ENCODE peak calls at places on chromosome 15, in six cellular contexts. One of them, this sample, is unnamed. For H3K4me1, the result is how much of the 10 kb centered on the place peaks cover.

GRCh38 chr15:86620113-86620512 is 540.4 kb downstream of the AGBL1 start:
- DNase-seq in psoas muscle: no peak
- DNase-seq in breast epithelium: no peak
- DNase-seq in thoracic aorta: no peak
- DNase-seq in sigmoid colon: no peak
- DNase-seq in DND-41: no peak
- DNase-seq in this sample: no peak

GRCh38 chr15:71586463-71586862 is 223.9 kb upstream of the NR2E3 start:
- DNase-seq in sigmoid colon: no peak
- DNase-seq in DND-41: no peak
- DNase-seq in breast epithelium: no peak
- DNase-seq in psoas muscle: no peak
- DNase-seq in thoracic aorta: no peak
- DNase-seq in this sample: no peak

GRCh38 chr15:38647683-38648082 is 83.1 kb upstream of the RASGRP1 start:
- DNase-seq in psoas muscle: no peak
- DNase-seq in breast epithelium: no peak
- DNase-seq in DND-41: no peak
- DNase-seq in sigmoid colon: no peak
- DNase-seq in thoracic aorta: no peak
- DNase-seq in this sample: no peak

GRCh38 chr15:38819343-38819858 is 254.8 kb upstream of the RASGRP1 start:
- DNase-seq in DND-41: no peak
- DNase-seq in thoracic aorta: no peak
- DNase-seq in sigmoid colon: no peak
- DNase-seq in psoas muscle: no peak
- DNase-seq in breast epithelium: no peak
- DNase-seq in this sample: no peak

GRCh38 chr15:57751177-57751800 is 44.8 kb downstream of the POLR2M start:
- DNase-seq in breast epithelium: no peak
- DNase-seq in sigmoid colon: no peak
- DNase-seq in DND-41: peak
- DNase-seq in psoas muscle: no peak
- DNase-seq in thoracic aorta: no peak
- DNase-seq in this sample: no peak

GRCh38 chr15:40930430-40931299 is 1.5 kb downstream of the DLL4 start:
- DNase-seq in DND-41: no peak
- DNase-seq in psoas muscle: peak
- DNase-seq in thoracic aorta: no peak
- DNase-seq in sigmoid colon: no peak
- DNase-seq in breast epithelium: no peak
- DNase-seq in this sample: no peak

GRCh38 chr15:71880276-71880675 is 69.9 kb downstream of the NR2E3 start:
- DNase-seq in thoracic aorta: no peak
- DNase-seq in DND-41: no peak
- DNase-seq in sigmoid colon: no peak
- DNase-seq in breast epithelium: no peak
- DNase-seq in psoas muscle: no peak
- DNase-seq in this sample: no peak

GRCh38 chr15:88375234-88375926 is 91.8 kb downstream of the MRPL46 start:
- DNase-seq in psoas muscle: no peak
- DNase-seq in sigmoid colon: no peak
- DNase-seq in DND-41: no peak
- DNase-seq in thoracic aorta: no peak
- DNase-seq in breast epithelium: no peak
- DNase-seq in this sample: no peak

GRCh38 chr15:99015677-99016568 is 8.3 kb upstream of the PGPEP1L start:
- DNase-seq in sigmoid colon: no peak
- DNase-seq in psoas muscle: no peak
- DNase-seq in thoracic aorta: no peak
- DNase-seq in breast epithelium: no peak
- DNase-seq in DND-41: peak
- DNase-seq in this sample: no peak

GRCh38 chr15:70469651-70470555 is 293.5 kb downstream of the UACA start:
- DNase-seq in psoas muscle: no peak
- DNase-seq in breast epithelium: peak
- DNase-seq in thoracic aorta: no peak
- DNase-seq in DND-41: no peak
- DNase-seq in sigmoid colon: no peak
- DNase-seq in this sample: no peak

GRCh38 chr15:88981244-88982215 is 68.4 kb upstream of the MFGE8 start:
- DNase-seq in psoas muscle: no peak
- DNase-seq in breast epithelium: no peak
- DNase-seq in thoracic aorta: no peak
- DNase-seq in sigmoid colon: no peak
- DNase-seq in DND-41: no peak
- DNase-seq in this sample: no peak

GRCh38 chr15:65460948-65461347 is 38.2 kb upstream of the IGDCC4 start:
- DNase-seq in breast epithelium: no peak
- DNase-seq in thoracic aorta: no peak
- DNase-seq in DND-41: no peak
- DNase-seq in sigmoid colon: no peak
- DNase-seq in psoas muscle: no peak
- DNase-seq in this sample: no peak

GRCh38 chr15:52040167-52040900 is 21.3 kb downstream of the MAPK6 start:
- DNase-seq in breast epithelium: no peak
- DNase-seq in DND-41: no peak
- DNase-seq in thoracic aorta: no peak
- DNase-seq in psoas muscle: no peak
- DNase-seq in sigmoid colon: no peak
- DNase-seq in this sample: no peak

GRCh38 chr15:90037510-90037860 is 36.4 kb downstream of the ZNF710 start:
- DNase-seq in DND-41: no peak
- DNase-seq in psoas muscle: no peak
- DNase-seq in sigmoid colon: no peak
- DNase-seq in breast epithelium: no peak
- DNase-seq in thoracic aorta: no peak
- DNase-seq in this sample: no peak

GRCh38 chr15:44734839-44735481 is 1.4 kb upstream of the TRIM69 start:
- DNase-seq in sigmoid colon: no peak
- DNase-seq in psoas muscle: no peak
- DNase-seq in breast epithelium: no peak
- DNase-seq in thoracic aorta: no peak
- DNase-seq in DND-41: no peak
- DNase-seq in this sample: no peak

GRCh38 chr15:77673801-77674317 is 41.1 kb upstream of the LINGO1 start:
- DNase-seq in sigmoid colon: no peak
- DNase-seq in thoracic aorta: no peak
- DNase-seq in breast epithelium: no peak
- DNase-seq in DND-41: no peak
- DNase-seq in psoas muscle: no peak
- DNase-seq in this sample: no peak

GRCh38 chr15:77672110-77672509 is 39.4 kb upstream of the LINGO1 start:
- DNase-seq in breast epithelium: no peak
- DNase-seq in DND-41: no peak
- DNase-seq in thoracic aorta: no peak
- DNase-seq in sigmoid colon: no peak
- DNase-seq in psoas muscle: no peak
- DNase-seq in this sample: no peak

GRCh38 chr15:77676569-77677375 is 44.1 kb upstream of the LINGO1 start:
- DNase-seq in breast epithelium: no peak
- DNase-seq in thoracic aorta: no peak
- DNase-seq in psoas muscle: no peak
- DNase-seq in sigmoid colon: no peak
- DNase-seq in DND-41: no peak
- DNase-seq in this sample: no peak

GRCh38 chr15:77674327-77674726 is 41.6 kb upstream of the LINGO1 start:
- DNase-seq in DND-41: no peak
- DNase-seq in breast epithelium: no peak
- DNase-seq in sigmoid colon: no peak
- DNase-seq in psoas muscle: no peak
- DNase-seq in thoracic aorta: no peak
- DNase-seq in this sample: no peak

DNA sequence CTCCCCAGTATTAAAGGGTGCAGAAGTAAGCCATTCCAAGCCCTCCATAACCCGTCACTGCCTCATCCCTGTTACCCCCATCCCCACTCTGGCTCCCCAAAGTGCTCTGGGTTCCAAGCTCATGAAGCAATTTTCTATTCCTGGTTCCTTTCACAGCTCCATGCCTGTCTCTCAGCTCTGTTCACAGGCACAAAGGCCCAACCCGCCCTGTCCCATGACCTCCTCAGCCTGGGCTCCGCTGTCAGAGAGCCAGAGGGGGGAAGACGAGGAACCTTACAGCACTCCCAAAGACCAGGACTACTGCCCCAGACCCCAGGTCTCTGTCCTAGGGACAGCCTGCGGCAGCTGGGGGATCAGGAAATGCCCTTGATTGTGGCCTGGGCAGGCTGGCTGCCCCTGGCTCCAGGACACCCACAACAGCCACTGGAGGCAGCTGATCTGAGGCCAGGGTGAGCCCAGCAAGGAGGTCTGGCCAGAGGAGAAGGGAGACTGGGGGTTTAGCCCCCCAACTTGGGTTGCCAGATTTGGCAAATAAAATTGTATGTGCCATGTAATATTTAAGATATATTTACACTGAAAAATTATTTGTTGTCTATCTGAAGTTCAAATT is 43.2 kb upstream of the LINGO1 start:
- DNase-seq in DND-41: no peak
- DNase-seq in sigmoid colon: no peak
- DNase-seq in psoas muscle: no peak
- DNase-seq in thoracic aorta: no peak
- DNase-seq in breast epithelium: no peak
- DNase-seq in this sample: no peak
- TF ChIP-seq CTCF in DND-41: no peak
- TF ChIP-seq CTCF in sigmoid colon: no peak
- TF ChIP-seq CTCF in psoas muscle: no peak
- TF ChIP-seq CTCF in thoracic aorta: no peak
- TF ChIP-seq CTCF in breast epithelium: no peak
- TF ChIP-seq CTCF in this sample: no peak

DNA sequence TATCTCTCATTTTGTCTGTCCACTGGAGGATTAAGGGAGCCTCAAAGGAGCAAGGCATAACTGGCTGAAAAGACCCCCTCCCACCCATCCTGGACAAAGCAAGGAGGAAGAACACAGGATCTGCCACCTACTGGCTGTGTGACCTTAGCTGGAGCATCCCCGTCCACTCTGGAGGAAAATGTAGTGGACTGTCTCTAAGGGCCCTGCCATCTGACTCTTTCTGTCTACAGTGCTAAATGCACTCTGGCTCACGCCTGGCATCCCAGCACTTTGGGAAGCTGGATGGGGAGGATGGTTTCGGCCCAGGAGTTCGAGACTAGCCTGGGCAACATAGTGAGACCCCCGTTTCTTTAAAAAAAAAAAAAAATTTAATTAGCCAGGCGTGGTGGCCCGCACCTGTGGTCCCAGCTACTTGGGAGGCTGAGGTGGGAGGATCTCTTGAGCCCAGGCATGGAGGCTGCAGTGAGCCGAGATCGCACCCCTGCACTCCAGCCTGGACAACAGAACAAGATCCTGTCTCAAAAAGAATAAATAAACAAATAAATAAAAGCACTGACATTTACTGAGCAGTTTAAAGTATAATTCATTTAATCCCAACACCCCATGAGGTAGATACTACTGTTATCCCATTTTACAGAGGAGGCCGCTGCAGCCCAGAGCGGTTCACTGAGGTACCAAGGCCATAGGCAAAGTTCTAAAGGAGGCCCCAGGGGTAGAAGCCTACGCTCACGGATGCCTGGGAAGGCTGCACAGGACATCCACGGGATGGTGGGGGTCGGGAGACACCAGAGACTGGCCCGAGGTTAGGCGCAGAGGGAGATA is 1.1 kb downstream of the TBC1D2B start:
- DNase-seq in thoracic aorta: no peak
- DNase-seq in breast epithelium: no peak
- DNase-seq in psoas muscle: no peak
- DNase-seq in DND-41: peak
- DNase-seq in sigmoid colon: peak
- DNase-seq in this sample: no peak
- H3K4me1 ChIP-seq in thoracic aorta: half or more
- H3K4me1 ChIP-seq in breast epithelium: under half
- H3K4me1 ChIP-seq in psoas muscle: under half
- H3K4me1 ChIP-seq in DND-41: under half
- H3K4me1 ChIP-seq in sigmoid colon: under half
- H3K4me1 ChIP-seq in this sample: under half

GRCh38 chr15:78830514-78831228 is 19.4 kb upstream of the ADAMTS7 start:
- DNase-seq in thoracic aorta: no peak
- DNase-seq in DND-41: no peak
- DNase-seq in breast epithelium: no peak
- DNase-seq in sigmoid colon: no peak
- DNase-seq in psoas muscle: no peak
- DNase-seq in this sample: no peak
- H3K4me3 ChIP-seq in thoracic aorta: no peak
- H3K4me3 ChIP-seq in DND-41: no peak
- H3K4me3 ChIP-seq in breast epithelium: peak
- H3K4me3 ChIP-seq in sigmoid colon: no peak
- H3K4me3 ChIP-seq in psoas muscle: no peak
- H3K4me3 ChIP-seq in this sample: no peak

GRCh38 chr15:69305933-69306568 is 7.3 kb downstream of the PAQR5 start:
- DNase-seq in thoracic aorta: no peak
- DNase-seq in breast epithelium: no peak
- DNase-seq in psoas muscle: no peak
- DNase-seq in DND-41: no peak
- DNase-seq in sigmoid colon: no peak
- DNase-seq in this sample: no peak

GRCh38 chr15:69304176-69304533 is 5.4 kb downstream of the PAQR5 start:
- DNase-seq in sigmoid colon: no peak
- DNase-seq in psoas muscle: no peak
- DNase-seq in breast epithelium: no peak
- DNase-seq in DND-41: no peak
- DNase-seq in thoracic aorta: no peak
- DNase-seq in this sample: no peak

GRCh38 chr15:69305204-69305931 is 6.7 kb downstream of the PAQR5 start:
- DNase-seq in sigmoid colon: no peak
- DNase-seq in thoracic aorta: peak
- DNase-seq in breast epithelium: no peak
- DNase-seq in psoas muscle: no peak
- DNase-seq in DND-41: no peak
- DNase-seq in this sample: no peak

GRCh38 chr15:69302929-69303328 is 4.2 kb downstream of the PAQR5 start:
- DNase-seq in psoas muscle: no peak
- DNase-seq in DND-41: no peak
- DNase-seq in thoracic aorta: no peak
- DNase-seq in breast epithelium: no peak
- DNase-seq in sigmoid colon: no peak
- DNase-seq in this sample: no peak

DNA sequence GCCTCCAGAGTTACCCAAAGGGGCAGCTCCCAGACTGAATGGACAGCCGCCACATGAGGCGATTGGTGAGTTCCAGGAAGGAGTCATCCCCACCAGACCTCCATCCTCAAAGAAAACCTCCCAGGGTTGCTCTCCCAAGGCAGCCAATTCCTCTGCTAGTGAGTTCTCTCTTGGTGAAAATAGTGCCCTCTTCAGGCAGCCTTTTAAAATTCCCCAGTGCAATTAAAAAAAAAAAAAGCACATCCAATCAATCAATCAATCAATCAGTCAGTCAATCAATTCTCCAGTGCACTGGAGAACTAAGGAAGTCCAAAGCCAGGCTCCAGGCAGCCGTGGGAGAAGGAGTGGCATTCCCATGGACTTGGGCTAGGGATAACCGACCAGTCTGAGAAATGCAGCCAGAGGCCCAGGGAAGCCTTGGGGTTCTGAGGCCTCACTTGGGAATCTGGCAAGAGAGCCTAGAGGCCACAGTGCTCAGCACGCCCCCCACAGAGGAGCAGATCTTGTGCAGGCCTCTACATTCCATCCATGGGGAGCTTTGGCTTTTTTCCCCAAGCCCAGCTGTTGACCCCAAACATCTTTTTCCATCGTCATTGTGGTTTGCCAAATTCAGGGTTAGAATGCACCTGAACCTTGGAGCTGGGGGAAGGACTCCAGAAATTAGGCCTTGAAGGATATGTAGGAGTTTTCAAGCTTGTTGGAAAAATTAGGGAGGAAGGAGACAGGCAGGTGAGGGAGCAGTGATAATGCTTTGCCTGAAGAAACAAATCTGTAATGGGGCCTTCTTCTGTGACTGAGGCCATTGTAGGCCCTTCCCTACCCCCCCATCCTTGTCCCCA is 4.8 kb downstream of the PAQR5 start:
- DNase-seq in breast epithelium: no peak
- DNase-seq in sigmoid colon: no peak
- DNase-seq in thoracic aorta: no peak
- DNase-seq in DND-41: no peak
- DNase-seq in psoas muscle: no peak
- DNase-seq in this sample: no peak
- TF ChIP-seq CTCF in breast epithelium: no peak
- TF ChIP-seq CTCF in sigmoid colon: no peak
- TF ChIP-seq CTCF in thoracic aorta: no peak
- TF ChIP-seq CTCF in DND-41: peak
- TF ChIP-seq CTCF in psoas muscle: no peak
- TF ChIP-seq CTCF in this sample: no peak